ENCODE peak calls at places on chromosomes 6 and 20, in four cellular contexts. One of them, this sample, is unnamed.

GRCh38 chr6:18062733-18063132 is 59.7 kb downstream of the NHLRC1 start:
- DNase-seq in mesothelial cell of epicardium: no peak
- DNase-seq in stimulated activated CD4-positive, alpha-beta T cell treated with anti-CD3 and anti-CD28 coated beads, Interleukin-2, amount 100 ng/mL, for 48 hours: no peak
- DNase-seq in thoracic aorta: no peak
- DNase-seq in this sample: no peak

GRCh38 chr6:166460473-166461437 is 78.0 kb upstream of the MPC1 start:
- DNase-seq in stimulated activated CD4-positive, alpha-beta T cell treated with anti-CD3 and anti-CD28 coated beads, Interleukin-2, amount 100 ng/mL, for 48 hours: no peak
- DNase-seq in thoracic aorta: no peak
- DNase-seq in mesothelial cell of epicardium: no peak
- DNase-seq in this sample: no peak

GRCh38 chr6:142844065-142844755 is 100.8 kb downstream of the HIVEP2 start:
- DNase-seq in mesothelial cell of epicardium: no peak
- DNase-seq in thoracic aorta: no peak
- DNase-seq in stimulated activated CD4-positive, alpha-beta T cell treated with anti-CD3 and anti-CD28 coated beads, Interleukin-2, amount 100 ng/mL, for 48 hours: no peak
- DNase-seq in this sample: no peak

GRCh38 chr6:161056451-161056850 is 64.9 kb downstream of the MAP3K4 start:
- DNase-seq in thoracic aorta: no peak
- DNase-seq in stimulated activated CD4-positive, alpha-beta T cell treated with anti-CD3 and anti-CD28 coated beads, Interleukin-2, amount 100 ng/mL, for 48 hours: no peak
- DNase-seq in mesothelial cell of epicardium: no peak
- DNase-seq in this sample: no peak

GRCh38 chr20:8454137-8454712 is 322.2 kb downstream of the PLCB1 start:
- DNase-seq in stimulated activated CD4-positive, alpha-beta T cell treated with anti-CD3 and anti-CD28 coated beads, Interleukin-2, amount 100 ng/mL, for 48 hours: peak; percentile 13
- DNase-seq in thoracic aorta: no peak
- DNase-seq in mesothelial cell of epicardium: no peak
- DNase-seq in this sample: peak; percentile 61

GRCh38 chr6:82144852-82145332 is 102.7 kb downstream of the IBTK start:
- DNase-seq in stimulated activated CD4-positive, alpha-beta T cell treated with anti-CD3 and anti-CD28 coated beads, Interleukin-2, amount 100 ng/mL, for 48 hours: no peak
- DNase-seq in thoracic aorta: peak; percentile 53
- DNase-seq in mesothelial cell of epicardium: no peak
- DNase-seq in this sample: peak; percentile 78

GRCh38 chr20:62916703-62917476 is 9.4 kb downstream of the DIDO1 start:
- DNase-seq in thoracic aorta: no peak
- DNase-seq in stimulated activated CD4-positive, alpha-beta T cell treated with anti-CD3 and anti-CD28 coated beads, Interleukin-2, amount 100 ng/mL, for 48 hours: no peak
- DNase-seq in mesothelial cell of epicardium: no peak
- DNase-seq in this sample: no peak

GRCh38 chr6:2695464-2696095 is 55.1 kb downstream of the MYLK4 start:
- DNase-seq in mesothelial cell of epicardium: no peak
- DNase-seq in stimulated activated CD4-positive, alpha-beta T cell treated with anti-CD3 and anti-CD28 coated beads, Interleukin-2, amount 100 ng/mL, for 48 hours: no peak
- DNase-seq in thoracic aorta: no peak
- DNase-seq in this sample: peak; percentile 31

GRCh38 chr6:43276180-43277082 is 21.6 kb upstream of the SLC22A7 start:
- DNase-seq in mesothelial cell of epicardium: no peak
- DNase-seq in thoracic aorta: no peak
- DNase-seq in stimulated activated CD4-positive, alpha-beta T cell treated with anti-CD3 and anti-CD28 coated beads, Interleukin-2, amount 100 ng/mL, for 48 hours: no peak
- DNase-seq in this sample: no peak

GRCh38 chr6:99520855-99521556 is 5.8 kb upstream of the USP45 start:
- DNase-seq in stimulated activated CD4-positive, alpha-beta T cell treated with anti-CD3 and anti-CD28 coated beads, Interleukin-2, amount 100 ng/mL, for 48 hours: peak; percentile 67
- DNase-seq in mesothelial cell of epicardium: peak; percentile 61
- DNase-seq in thoracic aorta: peak; percentile 46
- DNase-seq in this sample: peak; percentile 73

GRCh38 chr6:81895511-81896185 is 143.2 kb upstream of the TENT5A start:
- DNase-seq in mesothelial cell of epicardium: no peak
- DNase-seq in thoracic aorta: no peak
- DNase-seq in stimulated activated CD4-positive, alpha-beta T cell treated with anti-CD3 and anti-CD28 coated beads, Interleukin-2, amount 100 ng/mL, for 48 hours: no peak
- DNase-seq in this sample: no peak

GRCh38 chr20:61488030-61488429 is 236.0 kb downstream of the CDH4 start:
- DNase-seq in thoracic aorta: no peak
- DNase-seq in mesothelial cell of epicardium: no peak
- DNase-seq in stimulated activated CD4-positive, alpha-beta T cell treated with anti-CD3 and anti-CD28 coated beads, Interleukin-2, amount 100 ng/mL, for 48 hours: no peak
- DNase-seq in this sample: no peak

GRCh38 chr6:37698264-37699137 is 818 bp upstream of the MDGA1 start:
- DNase-seq in stimulated activated CD4-positive, alpha-beta T cell treated with anti-CD3 and anti-CD28 coated beads, Interleukin-2, amount 100 ng/mL, for 48 hours: peak; percentile 33
- DNase-seq in thoracic aorta: no peak
- DNase-seq in mesothelial cell of epicardium: no peak
- DNase-seq in this sample: no peak

GRCh38 chr6:79157961-79158644 is 76.4 kb downstream of the HMGN3 start:
- DNase-seq in mesothelial cell of epicardium: no peak
- DNase-seq in thoracic aorta: no peak
- DNase-seq in stimulated activated CD4-positive, alpha-beta T cell treated with anti-CD3 and anti-CD28 coated beads, Interleukin-2, amount 100 ng/mL, for 48 hours: no peak
- DNase-seq in this sample: no peak

GRCh38 chr20:33399924-33400323 is 1.4 kb downstream of the CDK5RAP1 start:
- DNase-seq in stimulated activated CD4-positive, alpha-beta T cell treated with anti-CD3 and anti-CD28 coated beads, Interleukin-2, amount 100 ng/mL, for 48 hours: no peak
- DNase-seq in thoracic aorta: no peak
- DNase-seq in mesothelial cell of epicardium: no peak
- DNase-seq in this sample: no peak

GRCh38 chr6:136290406-136291010 is 862 bp upstream of the BCLAF1 start:
- DNase-seq in stimulated activated CD4-positive, alpha-beta T cell treated with anti-CD3 and anti-CD28 coated beads, Interleukin-2, amount 100 ng/mL, for 48 hours: peak; percentile 49
- DNase-seq in thoracic aorta: peak; percentile 30
- DNase-seq in mesothelial cell of epicardium: no peak
- DNase-seq in this sample: peak; percentile 55

GRCh38 chr6:142705054-142705453 is 239.9 kb downstream of the HIVEP2 start:
- DNase-seq in mesothelial cell of epicardium: no peak
- DNase-seq in thoracic aorta: no peak
- DNase-seq in stimulated activated CD4-positive, alpha-beta T cell treated with anti-CD3 and anti-CD28 coated beads, Interleukin-2, amount 100 ng/mL, for 48 hours: no peak
- DNase-seq in this sample: no peak

GRCh38 chr6:79928478-79928998 is 18.8 kb downstream of the ELOVL4 start:
- DNase-seq in mesothelial cell of epicardium: no peak
- DNase-seq in thoracic aorta: no peak
- DNase-seq in stimulated activated CD4-positive, alpha-beta T cell treated with anti-CD3 and anti-CD28 coated beads, Interleukin-2, amount 100 ng/mL, for 48 hours: no peak
- DNase-seq in this sample: no peak

GRCh38 chr6:82909551-82909950 is 156.1 kb downstream of the UBE3D start:
- DNase-seq in stimulated activated CD4-positive, alpha-beta T cell treated with anti-CD3 and anti-CD28 coated beads, Interleukin-2, amount 100 ng/mL, for 48 hours: no peak
- DNase-seq in mesothelial cell of epicardium: no peak
- DNase-seq in thoracic aorta: no peak
- DNase-seq in this sample: no peak

GRCh38 chr6:149482542-149483261 is 2.1 kb downstream of the ZC3H12D start:
- DNase-seq in stimulated activated CD4-positive, alpha-beta T cell treated with anti-CD3 and anti-CD28 coated beads, Interleukin-2, amount 100 ng/mL, for 48 hours: no peak
- DNase-seq in mesothelial cell of epicardium: no peak
- DNase-seq in thoracic aorta: no peak
- DNase-seq in this sample: no peak

GRCh38 chr20:38774167-38774566 is 25.9 kb downstream of the ACTR5 start:
- DNase-seq in stimulated activated CD4-positive, alpha-beta T cell treated with anti-CD3 and anti-CD28 coated beads, Interleukin-2, amount 100 ng/mL, for 48 hours: no peak
- DNase-seq in thoracic aorta: no peak
- DNase-seq in mesothelial cell of epicardium: no peak
- DNase-seq in this sample: no peak

GRCh38 chr20:13412806-13413445 is 191.9 kb downstream of the ISM1 start:
- DNase-seq in thoracic aorta: no peak
- DNase-seq in stimulated activated CD4-positive, alpha-beta T cell treated with anti-CD3 and anti-CD28 coated beads, Interleukin-2, amount 100 ng/mL, for 48 hours: no peak
- DNase-seq in mesothelial cell of epicardium: no peak
- DNase-seq in this sample: no peak

GRCh38 chr6:108263371-108263770 is 2.5 kb upstream of the SNX3 start:
- DNase-seq in stimulated activated CD4-positive, alpha-beta T cell treated with anti-CD3 and anti-CD28 coated beads, Interleukin-2, amount 100 ng/mL, for 48 hours: no peak
- DNase-seq in mesothelial cell of epicardium: no peak
- DNase-seq in thoracic aorta: no peak
- DNase-seq in this sample: no peak

GRCh38 chr6:52570291-52570700 is 6.6 kb downstream of the TRAM2 start:
- DNase-seq in stimulated activated CD4-positive, alpha-beta T cell treated with anti-CD3 and anti-CD28 coated beads, Interleukin-2, amount 100 ng/mL, for 48 hours: no peak
- DNase-seq in thoracic aorta: no peak
- DNase-seq in mesothelial cell of epicardium: no peak
- DNase-seq in this sample: no peak

GRCh38 chr6:28474441-28475219 is 31.3 kb upstream of the ZSCAN23 start:
- DNase-seq in stimulated activated CD4-positive, alpha-beta T cell treated with anti-CD3 and anti-CD28 coated beads, Interleukin-2, amount 100 ng/mL, for 48 hours: peak; percentile 25
- DNase-seq in mesothelial cell of epicardium: no peak
- DNase-seq in thoracic aorta: no peak
- DNase-seq in this sample: peak; percentile 90

GRCh38 chr6:156379946-156380707 is 397.1 kb upstream of the ARID1B start:
- DNase-seq in mesothelial cell of epicardium: no peak
- DNase-seq in thoracic aorta: no peak
- DNase-seq in stimulated activated CD4-positive, alpha-beta T cell treated with anti-CD3 and anti-CD28 coated beads, Interleukin-2, amount 100 ng/mL, for 48 hours: no peak
- DNase-seq in this sample: peak; percentile 4

GRCh38 chr6:123777554-123777953 is 26.1 kb upstream of the NKAIN2 start:
- DNase-seq in stimulated activated CD4-positive, alpha-beta T cell treated with anti-CD3 and anti-CD28 coated beads, Interleukin-2, amount 100 ng/mL, for 48 hours: no peak
- DNase-seq in thoracic aorta: no peak
- DNase-seq in mesothelial cell of epicardium: no peak
- DNase-seq in this sample: no peak

This sample was measured in RCC 7860.